ENCODE peak calls at places on chromosomes 2 and 18, in six cellular contexts. P is NCI-H1694, S is stomach, L is H54, F is D341Med, G is progenitor cell of endocrine pancreas. Q is an unnamed sample.

GRCh38 chr2:11412449-11412810 is 53.5 kb downstream of the E2F6 start:
- DNase-seq in L (no peak), P (no peak), S (no peak), G (no peak), F (no peak), Q (no peak)

GRCh38 chr2:53452957-53453748 is 314.5 kb upstream of the CHAC2 start:
- DNase-seq in L (no peak), G (no peak), F (no peak), P (no peak), S (peak), Q (peak)

GRCh38 chr18:26961805-26962204 is 96.3 kb upstream of the AQP4 start:
- DNase-seq in F (no peak), L (no peak), P (no peak), G (no peak), S (no peak), Q (no peak)

GRCh38 chr2:114937366-114937930 is 495.0 kb downstream of the DPP10 start:
- DNase-seq in S (no peak), G (no peak), P (no peak), F (no peak), L (no peak), Q (no peak)

GRCh38 chr2:215811409-215812355 is 201.7 kb downstream of the MREG start:
- DNase-seq in G (no peak), F (no peak), L (no peak), P (no peak), S (no peak), Q (no peak)

GRCh38 chr2:126722081-126722480 is 66.1 kb downstream of the GYPC start:
- DNase-seq in P (no peak), S (no peak), F (no peak), L (no peak), G (no peak), Q (no peak)

GRCh38 chr2:10759151-10759714 is 37.8 kb downstream of the ATP6V1C2 start:
- DNase-seq in G (no peak), S (no peak), F (no peak), L (no peak), P (no peak), Q (no peak)

GRCh38 chr2:238864207-238865014 is 16.5 kb downstream of the TWIST2 start:
- DNase-seq in S (peak), L (peak), P (no peak), F (no peak), G (peak), Q (peak)

GRCh38 chr2:195898505-195898904 is 170.1 kb downstream of the DNAH7 start:
- DNase-seq in P (peak), L (peak), S (peak), F (peak), G (no peak), Q (peak)

GRCh38 chr2:132978840-132979239 is 308.8 kb upstream of the LYPD1 start:
- DNase-seq in G (no peak), F (no peak), S (no peak), L (no peak), P (no peak), Q (no peak)

GRCh38 chr2:20745924-20746555 is 76.9 kb downstream of the LDAH start:
- DNase-seq in F (no peak), P (no peak), L (no peak), S (no peak), G (no peak), Q (no peak)

GRCh38 chr2:8602809-8603208 is 79.0 kb upstream of the ID2 start:
- DNase-seq in S (no peak), F (no peak), G (no peak), P (no peak), L (no peak), Q (peak)

GRCh38 chr18:79599503-79599931 is 80.1 kb upstream of the CTDP1 start:
- DNase-seq in S (no peak), L (no peak), G (no peak), F (no peak), P (no peak), Q (peak)

GRCh38 chr2:235570256-235570655 is 76.4 kb downstream of the AGAP1 start:
- DNase-seq in S (no peak), L (no peak), G (no peak), F (no peak), P (no peak), Q (peak)

GRCh38 chr2:231905026-231905425 is 21.2 kb downstream of the NPPC start:
- DNase-seq in F (peak), S (no peak), L (no peak), G (no peak), P (no peak), Q (no peak)

GRCh38 chr18:11020454-11020853 is 128.9 kb downstream of the PIEZO2 start:
- DNase-seq in G (no peak), S (no peak), F (no peak), L (no peak), P (no peak), Q (no peak)

GRCh38 chr2:219567791-219568361 is 3.5 kb downstream of the OBSL1 start:
- DNase-seq in F (no peak), L (no peak), P (no peak), S (no peak), G (no peak), Q (no peak)

GRCh38 chr2:240646061-240646899 is 21.0 kb downstream of the GPR35 start:
- DNase-seq in F (no peak), L (no peak), P (no peak), S (peak), G (no peak), Q (no peak)

GRCh38 chr2:159131882-159132281 is 154.6 kb downstream of the WDSUB1 start:
- DNase-seq in L (peak), G (no peak), S (no peak), P (no peak), F (no peak), Q (peak)

GRCh38 chr2:85741811-85742507 is 11.8 kb upstream of the ATOH8 start:
- DNase-seq in L (no peak), S (peak), G (no peak), P (no peak), F (no peak), Q (peak)

GRCh38 chr2:601387-601698 is 75.9 kb downstream of the TMEM18 start:
- DNase-seq in L (no peak), F (no peak), G (no peak), P (no peak), S (no peak), Q (no peak)

GRCh38 chr2:20141806-20142205 is 83.1 kb downstream of the SDC1 start:
- DNase-seq in L (no peak), S (no peak), F (no peak), P (no peak), G (no peak), Q (no peak)

GRCh38 chr18:13163167-13163927 is 55.2 kb upstream of the LDLRAD4 start:
- DNase-seq in F (no peak), S (no peak), G (no peak), L (no peak), P (no peak), Q (peak)

GRCh38 chr2:27932396-27932795 is 41.9 kb downstream of the BABAM2 start:
- DNase-seq in G (no peak), F (no peak), L (no peak), P (no peak), S (no peak), Q (peak)

GRCh38 chr2:151945602-151946001 is 117.4 kb upstream of the ARL5A start:
- DNase-seq in F (no peak), L (no peak), P (no peak), G (no peak), S (no peak), Q (no peak)

GRCh38 chr2:160869411-160869810 is 290.8 kb upstream of the TANK start:
- DNase-seq in G (no peak), S (no peak), P (no peak), L (no peak), F (no peak), Q (peak)

GRCh38 chr18:37483984-37484892 is 81.4 kb downstream of the CELF4 start:
- DNase-seq in S (no peak), G (no peak), F (no peak), P (no peak), L (no peak), Q (no peak)

Q was measured in adipocyte.